ENCODE peak calls at places on chromosomes 13 and 19, in seven cellular contexts. Q is tibial artery; X is BJ; B is effector memory CD4-positive, alpha-beta T cell; F is fibroblast of lung; S is CD4-positive, CD25-positive, alpha-beta regulatory T cell; C is H9. Z is an unnamed sample.

GRCh38 chr19:16476401-16476800 is 4.6 kb upstream of the EPS15L1 start:
- DNase-seq in B (no peak), Q (no peak), X (no peak), S (no peak), C (no peak), F (no peak), Z (no peak)

GRCh38 chr19:10712041-10712440 is 5.8 kb upstream of the DNM2 start:
- DNase-seq in S (no peak), B (no peak), X (no peak), C (peak; percentile 66), F (no peak), Q (no peak), Z (no peak)

GRCh38 chr13:78147905-78148304 is 229.3 kb upstream of the EDNRB start:
- DNase-seq in X (peak; percentile 39), B (no peak), S (no peak), Q (no peak), F (peak; percentile 92), C (no peak), Z (no peak)

GRCh38 chr13:102774596-102775375 is 1.2 kb upstream of the TEX30 start:
- DNase-seq in C (no peak), X (no peak), S (no peak), F (no peak), Q (no peak), B (no peak), Z (no peak)

GRCh38 chr19:28855216-28855615 is 357.7 kb downstream of the UQCRFS1 start:
- DNase-seq in C (no peak), Q (no peak), F (no peak), B (no peak), S (no peak), X (no peak), Z (no peak)

GRCh38 chr19:11091343-11092153 is 2.3 kb downstream of the LDLR start:
- DNase-seq in X (peak; percentile 86), B (peak; percentile 72), S (peak; percentile 69), F (peak; percentile 99), C (no peak), Q (peak; percentile 71), Z (no peak)

GRCh38 chr19:17524651-17525050 is 13.2 kb downstream of the PGLS start:
- DNase-seq in C (no peak), B (no peak), X (no peak), Q (no peak), S (no peak), F (no peak), Z (no peak)

GRCh38 chr19:19552811-19553210 is 14.7 kb downstream of the CILP2 start:
- DNase-seq in Q (no peak), X (no peak), B (no peak), F (peak; percentile 29), S (no peak), C (peak; percentile 84), Z (peak; percentile 63)

GRCh38 chr19:13033819-13034611 is 38.7 kb downstream of the NFIX start:
- DNase-seq in X (no peak), C (peak; percentile 79), Q (peak; percentile 75), B (no peak), F (peak; percentile 69), S (no peak), Z (peak; percentile 77)
- H3K27me3 ChIP-seq in X (no peaks in the 10 kb centered on the region), C (peaks cover 4% of the 10 kb centered on the region), Q (no peaks in the 10 kb centered on the region), B (no peaks in the 10 kb centered on the region), F (no peaks in the 10 kb centered on the region), S (no peaks in the 10 kb centered on the region), Z (no peaks in the 10 kb centered on the region)

GRCh38 chr19:55081773-55082022 is 6.0 kb downstream of the EPS8L1 start:
- DNase-seq in B (no peak), C (no peak), F (no peak), Q (no peak), X (no peak), S (no peak), Z (no peak)

GRCh38 chr19:55082023-55082851 is 6.6 kb downstream of the EPS8L1 start:
- DNase-seq in X (no peak), B (peak; percentile 22), Q (no peak), S (peak; percentile 55), F (peak; percentile 34), C (peak; percentile 97), Z (peak; percentile 72)

GRCh38 chr19:55080121-55080914 is 4.6 kb downstream of the EPS8L1 start:
- DNase-seq in B (peak; percentile 23), S (peak; percentile 42), X (no peak), C (peak; percentile 92), F (peak; percentile 47), Q (no peak), Z (peak; percentile 78)

GRCh38 chr19:55079400-55080038 is 3.9 kb downstream of the EPS8L1 start:
- DNase-seq in Q (no peak), C (no peak), S (no peak), X (no peak), B (no peak), F (no peak), Z (no peak)

GRCh38 chr19:55080915-55081772 is 5.5 kb downstream of the EPS8L1 start:
- DNase-seq in Q (no peak), S (peak; percentile 85), B (peak; percentile 91), C (peak; percentile 99), X (no peak), F (peak; percentile 45), Z (peak; percentile 78)
- H3K27me3 ChIP-seq in Q (peaks cover 21% of the 10 kb centered on the region), S (peaks cover 2% of the 10 kb centered on the region), B (peaks cover 30% of the 10 kb centered on the region), C (no peaks in the 10 kb centered on the region), X (peaks cover 19% of the 10 kb centered on the region), F (peaks cover 31% of the 10 kb centered on the region), Z (no peaks in the 10 kb centered on the region)

GRCh38 chr13:20159646-20160345 is 1.1 kb downstream of the GJA3 start:
- DNase-seq in X (no peak), S (no peak), F (peak; percentile 53), C (no peak), B (no peak), Q (no peak), Z (no peak)
- H3K27me3 ChIP-seq in X (peaks cover 4% of the 10 kb centered on the region), S (peaks cover 35% of the 10 kb centered on the region), F (peaks cover 8% of the 10 kb centered on the region), C (peaks cover 24% of the 10 kb centered on the region), B (peaks cover 14% of the 10 kb centered on the region), Q (no peaks in the 10 kb centered on the region), Z (no peaks in the 10 kb centered on the region)

DNA sequence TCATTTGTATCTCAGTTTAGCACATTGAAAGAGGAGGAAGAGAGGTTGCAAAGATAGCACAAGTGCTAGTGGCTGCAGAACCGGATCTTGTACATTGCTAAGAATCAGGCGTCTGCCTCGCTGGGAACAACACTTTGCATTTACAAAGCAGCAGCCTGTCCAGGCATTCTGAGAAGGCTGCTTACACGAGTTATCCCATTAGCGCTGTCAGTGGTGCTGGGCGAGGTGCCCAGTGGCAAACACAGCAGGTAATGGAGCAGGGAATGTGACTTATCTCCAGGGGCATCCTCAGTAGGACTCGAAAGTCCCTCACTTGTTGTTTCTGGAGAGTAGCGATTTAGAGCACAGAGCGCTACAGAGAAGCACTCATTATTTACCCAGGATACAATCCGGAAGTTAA is 209.6 kb downstream of the OLFM4 start:
- DNase-seq in Q (no peak), X (no peak), C (peak; percentile 36), B (no peak), F (no peak), S (no peak), Z (no peak)
- H3K27me3 ChIP-seq in Q (no peaks in the 10 kb centered on the region), X (no peaks in the 10 kb centered on the region), C (no peaks in the 10 kb centered on the region), B (no peaks in the 10 kb centered on the region), F (no peaks in the 10 kb centered on the region), S (no peaks in the 10 kb centered on the region), Z (no peaks in the 10 kb centered on the region)

DNA sequence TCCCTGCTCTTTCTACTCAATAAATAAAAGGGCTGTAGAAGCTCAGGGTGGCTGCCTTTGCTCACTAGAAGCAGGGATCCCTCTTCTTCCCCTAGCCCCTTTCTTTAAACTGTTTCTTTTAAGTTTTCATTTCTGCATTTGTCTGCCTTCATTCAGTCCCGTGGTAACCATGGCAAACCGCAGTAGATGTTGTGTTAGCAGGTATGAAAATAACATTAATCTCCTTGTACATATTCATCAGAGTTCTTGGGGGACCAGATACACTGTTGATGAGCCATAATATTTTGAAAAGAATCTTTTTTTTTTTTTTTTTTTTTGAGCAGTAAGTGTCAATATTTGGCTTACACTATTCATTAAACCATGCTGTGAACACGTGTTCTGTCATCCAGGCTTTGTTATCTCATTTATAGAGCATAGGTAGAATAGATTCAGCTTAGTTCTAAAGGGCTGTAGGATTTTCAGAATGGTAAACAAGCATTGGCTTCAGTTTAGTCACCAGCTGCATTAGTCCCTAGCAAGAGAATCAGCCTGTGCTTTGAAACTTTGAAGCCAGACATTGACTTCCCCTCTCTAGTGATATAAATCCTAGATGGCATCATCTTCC is 59.3 kb upstream of the SPRY2 start:
- DNase-seq in C (no peak), Q (no peak), X (no peak), S (no peak), F (no peak), B (no peak), Z (no peak)
- H3K27me3 ChIP-seq in C (no peaks in the 10 kb centered on the region), Q (no peaks in the 10 kb centered on the region), X (no peaks in the 10 kb centered on the region), S (no peaks in the 10 kb centered on the region), F (no peaks in the 10 kb centered on the region), B (no peaks in the 10 kb centered on the region), Z (no peaks in the 10 kb centered on the region)

DNA sequence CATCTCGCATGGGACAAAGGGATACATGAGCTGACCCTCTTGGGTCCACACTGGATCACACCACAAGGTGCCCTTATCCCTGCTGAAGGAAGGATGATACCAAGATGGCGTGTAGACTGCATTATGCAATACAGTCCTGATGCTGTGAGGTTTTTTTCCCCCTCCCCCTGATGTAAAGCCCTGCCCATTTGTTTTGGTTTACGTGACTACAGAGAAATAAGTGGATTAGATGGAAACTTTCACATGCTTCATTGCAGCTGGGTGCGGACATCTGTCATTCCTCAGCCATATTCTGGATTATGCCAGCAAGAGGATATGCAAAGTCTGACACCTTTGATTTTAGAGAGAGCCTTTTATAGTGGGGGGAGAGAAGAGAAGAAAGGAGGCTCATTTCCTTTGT is 321.0 kb downstream of the ZNF536 start:
- DNase-seq in S (no peak), C (no peak), F (no peak), Q (no peak), B (no peak), X (no peak), Z (no peak)
- H3K27me3 ChIP-seq in S (peaks cover 9% of the 10 kb centered on the region), C (no peaks in the 10 kb centered on the region), F (peaks cover 11% of the 10 kb centered on the region), Q (no peaks in the 10 kb centered on the region), B (peaks cover 2% of the 10 kb centered on the region), X (peaks cover 13% of the 10 kb centered on the region), Z (no peaks in the 10 kb centered on the region)

GRCh38 chr19:50556236-50557008 is 11.8 kb downstream of the LRRC4B start:
- DNase-seq in X (peak; percentile 4), B (peak; percentile 25), C (peak; percentile 94), S (peak; percentile 44), F (peak; percentile 25), Q (peak; percentile 31), Z (peak; percentile 95)

GRCh38 chr19:50554212-50554611 is 14.0 kb downstream of the LRRC4B start:
- DNase-seq in B (no peak), X (no peak), F (no peak), S (no peak), C (no peak), Q (no peak), Z (no peak)

GRCh38 chr19:50555033-50555432 is 13.2 kb downstream of the LRRC4B start:
- DNase-seq in C (no peak), S (no peak), B (no peak), Q (no peak), F (no peak), X (no peak), Z (no peak)

GRCh38 chr19:50557009-50557613 is 11.1 kb downstream of the LRRC4B start:
- DNase-seq in C (no peak), B (no peak), F (no peak), S (no peak), X (no peak), Q (no peak), Z (no peak)

GRCh38 chr19:50555447-50556235 is 12.6 kb downstream of the LRRC4B start:
- DNase-seq in F (no peak), B (no peak), C (peak; percentile 74), X (no peak), Q (no peak), S (no peak), Z (no peak)
- H3K27me3 ChIP-seq in F (no peaks in the 10 kb centered on the region), B (peaks cover 28% of the 10 kb centered on the region), C (no peaks in the 10 kb centered on the region), X (peaks cover 4% of the 10 kb centered on the region), Q (no peaks in the 10 kb centered on the region), S (no peaks in the 10 kb centered on the region), Z (no peaks in the 10 kb centered on the region)